ENCODE peak calls at places on chromosomes 4 and X, in ten cellular contexts. C is NCI-H2081 treated with DMSO at 0.1 percent for 48 hours; L is NCI-H1417; Y is NCI-H82; W is SK-N-SH; K is activated CD4-positive, alpha-beta T cell treated with anti-CD3 and anti-CD28 coated beads for 1 hour; H is iris pigment epithelial cell; N is effector memory CD8-positive, alpha-beta T cell; Q is endothelial cell; M is stimulated activated CD8-positive, alpha-beta memory T cell treated with anti-CD3 and anti-CD28 coated beads, Interleukin-4, amount 100 ng/mL, for 4 hours. P is an unnamed sample.

GRCh38 chrX:21725498-21725897 is 32.4 kb downstream of the SMPX start:
- DNase-seq in C (no peak), L (peak; percentile 35), Y (peak; percentile 68), W (peak; percentile 31), K (no peak), H (peak; percentile 75), N (no peak), Q (no peak), M (no peak), P (no peak)

GRCh38 chrX:41559235-41559634 is 112.1 kb downstream of the NYX start:
- DNase-seq in C (no peak), L (no peak), Y (no peak), W (no peak), K (no peak), H (peak; percentile 1), N (no peak), Q (no peak), M (no peak), P (no peak)

GRCh38 chr4:89324671-89325070 is 17.1 kb upstream of the GPRIN3 start:
- DNase-seq in C (no peak), L (no peak), Y (no peak), W (no peak), K (no peak), H (peak; percentile 66), N (no peak), Q (no peak), M (no peak), P (no peak)

GRCh38 chrX:70087857-70088256 is 25.6 kb downstream of the OTUD6A start:
- DNase-seq in C (no peak), L (no peak), Y (peak; percentile 90), W (no peak), K (no peak), H (peak; percentile 17), N (no peak), Q (no peak), M (no peak), P (no peak)

GRCh38 chr4:70958681-70959080 is 34.8 kb upstream of the DCK start:
- DNase-seq in C (no peak), L (no peak), Y (no peak), W (no peak), K (no peak), H (peak; percentile 83), N (no peak), Q (no peak), M (no peak), P (no peak)

GRCh38 chrX:18714910-18715309 is 7.5 kb downstream of the PPEF1 start:
- DNase-seq in C (no peak), L (no peak), Y (no peak), W (no peak), K (no peak), H (no peak), N (no peak), Q (no peak), M (no peak), P (no peak)

GRCh38 chr4:81758865-81759264 is 287.2 kb upstream of the RASGEF1B start:
- DNase-seq in C (no peak), L (no peak), Y (no peak), W (no peak), K (no peak), H (no peak), N (no peak), Q (no peak), M (no peak), P (no peak)

GRCh38 chrX:56248492-56248891 is 16.3 kb downstream of the KLF8 start:
- DNase-seq in C (no peak), L (peak; percentile 25), Y (peak; percentile 72), W (peak; percentile 52), K (peak; percentile 32), H (peak; percentile 44), N (peak; percentile 17), Q (peak; percentile 43), M (peak; percentile 8), P (peak; percentile 25)

GRCh38 chr4:20687894-20688293 is 12.4 kb upstream of the PACRGL start:
- DNase-seq in C (no peak), L (no peak), Y (no peak), W (no peak), K (no peak), H (peak; percentile 72), N (no peak), Q (no peak), M (no peak), P (no peak)

GRCh38 chr4:188778880-188779279 is 639.6 kb downstream of the TRIML1 start:
- DNase-seq in C (no peak), L (no peak), Y (no peak), W (no peak), K (no peak), H (peak; percentile 46), N (no peak), Q (no peak), M (no peak), P (no peak)

GRCh38 chrX:72470593-72471310 is 101.9 kb downstream of the HDAC8 start:
- DNase-seq in C (no peak), L (no peak), Y (no peak), W (no peak), K (no peak), H (no peak), N (no peak), Q (no peak), M (no peak), P (no peak)

GRCh38 chr4:147285751-147286150 is 195.1 kb upstream of the EDNRA start:
- DNase-seq in C (no peak), L (no peak), Y (no peak), W (no peak), K (no peak), H (no peak), N (no peak), Q (no peak), M (no peak), P (no peak)

GRCh38 chrX:67726028-67726427 is 182.2 kb downstream of the AR start:
- DNase-seq in C (no peak), L (no peak), Y (no peak), W (no peak), K (no peak), H (no peak), N (no peak), Q (no peak), M (no peak), P (no peak)

GRCh38 chr4:22962186-22962786 is 269.5 kb downstream of the GBA3 start:
- DNase-seq in C (no peak), L (peak; percentile 3), Y (peak; percentile 34), W (no peak), K (no peak), H (peak; percentile 14), N (no peak), Q (peak; percentile 50), M (no peak), P (no peak)

P was measured in activated T-helper 2 cell treated with anti-CD3 and anti-CD28 coated beads, Interferon-gamma antibody, Interleukin-2, Interleukin-4, amounts not matched to agents 10 μg/mL and 5 μg/mL and 100 μg/mL, durations not matched to agents 14 hours and 24 hours and 36 hours.